ENCODE peak calls at places on chromosomes 1 and 21, in seven cellular contexts. One of them, this sample, is unnamed.
A peak's percentile ranks its signal among the peaks of the same experiment; 100 is the strongest.

GRCh38 chr1:15944308-15945010 is 31.4 kb downstream of the ZBTB17 start:
- DNase-seq in stimulated activated CD8-positive, alpha-beta memory T cell treated with anti-CD3 and anti-CD28 coated beads, Interleukin-2, amount 100 ng/mL, for 48 hours: no peak
- DNase-seq in Daoy: no peak
- DNase-seq in KBM-7: no peak
- DNase-seq in NCI-H1694 treated with DMSO at 0.1 percent for 48 hours: no peak
- DNase-seq in T-helper 2 cell: no peak
- DNase-seq in H9: no peak
- DNase-seq in this sample: no peak

GRCh38 chr1:220527279-220528048 is 472 bp upstream of the MARK1 start:
- DNase-seq in stimulated activated CD8-positive, alpha-beta memory T cell treated with anti-CD3 and anti-CD28 coated beads, Interleukin-2, amount 100 ng/mL, for 48 hours: no peak
- DNase-seq in Daoy: peak; percentile 46
- DNase-seq in KBM-7: no peak
- DNase-seq in NCI-H1694 treated with DMSO at 0.1 percent for 48 hours: peak; percentile 69
- DNase-seq in T-helper 2 cell: no peak
- DNase-seq in H9: peak; percentile 39
- DNase-seq in this sample: no peak

GRCh38 chr1:15852036-15852827 is 4.7 kb downstream of the SPEN start:
- DNase-seq in stimulated activated CD8-positive, alpha-beta memory T cell treated with anti-CD3 and anti-CD28 coated beads, Interleukin-2, amount 100 ng/mL, for 48 hours: no peak
- DNase-seq in Daoy: no peak
- DNase-seq in KBM-7: no peak
- DNase-seq in NCI-H1694 treated with DMSO at 0.1 percent for 48 hours: no peak
- DNase-seq in T-helper 2 cell: no peak
- DNase-seq in H9: no peak
- DNase-seq in this sample: no peak

GRCh38 chr1:245046764-245047163 is 108.0 kb upstream of the KIF26B start:
- DNase-seq in stimulated activated CD8-positive, alpha-beta memory T cell treated with anti-CD3 and anti-CD28 coated beads, Interleukin-2, amount 100 ng/mL, for 48 hours: no peak
- DNase-seq in Daoy: no peak
- DNase-seq in KBM-7: no peak
- DNase-seq in NCI-H1694 treated with DMSO at 0.1 percent for 48 hours: no peak
- DNase-seq in T-helper 2 cell: no peak
- DNase-seq in H9: peak; percentile 45
- DNase-seq in this sample: no peak

GRCh38 chr1:180778782-180779398 is 133.8 kb upstream of the KIAA1614 start:
- DNase-seq in stimulated activated CD8-positive, alpha-beta memory T cell treated with anti-CD3 and anti-CD28 coated beads, Interleukin-2, amount 100 ng/mL, for 48 hours: no peak
- DNase-seq in Daoy: peak; percentile 3
- DNase-seq in KBM-7: no peak
- DNase-seq in NCI-H1694 treated with DMSO at 0.1 percent for 48 hours: peak; percentile 21
- DNase-seq in T-helper 2 cell: no peak
- DNase-seq in H9: peak; percentile 33
- DNase-seq in this sample: no peak

GRCh38 chr1:102896286-102896685 is 212.0 kb downstream of the COL11A1 start:
- DNase-seq in stimulated activated CD8-positive, alpha-beta memory T cell treated with anti-CD3 and anti-CD28 coated beads, Interleukin-2, amount 100 ng/mL, for 48 hours: no peak
- DNase-seq in Daoy: no peak
- DNase-seq in KBM-7: no peak
- DNase-seq in NCI-H1694 treated with DMSO at 0.1 percent for 48 hours: no peak
- DNase-seq in T-helper 2 cell: no peak
- DNase-seq in H9: no peak
- DNase-seq in this sample: no peak

GRCh38 chr1:158087320-158087927 is 93.3 kb upstream of the CD1D start:
- DNase-seq in stimulated activated CD8-positive, alpha-beta memory T cell treated with anti-CD3 and anti-CD28 coated beads, Interleukin-2, amount 100 ng/mL, for 48 hours: peak; percentile 5
- DNase-seq in Daoy: peak; percentile 81
- DNase-seq in KBM-7: peak; percentile 85
- DNase-seq in NCI-H1694 treated with DMSO at 0.1 percent for 48 hours: peak; percentile 56
- DNase-seq in T-helper 2 cell: no peak
- DNase-seq in H9: peak; percentile 87
- DNase-seq in this sample: no peak

GRCh38 chr1:156386134-156386901 is 17.3 kb downstream of the RHBG start:
- DNase-seq in stimulated activated CD8-positive, alpha-beta memory T cell treated with anti-CD3 and anti-CD28 coated beads, Interleukin-2, amount 100 ng/mL, for 48 hours: no peak
- DNase-seq in Daoy: no peak
- DNase-seq in KBM-7: no peak
- DNase-seq in NCI-H1694 treated with DMSO at 0.1 percent for 48 hours: no peak
- DNase-seq in T-helper 2 cell: no peak
- DNase-seq in H9: no peak
- DNase-seq in this sample: no peak

GRCh38 chr1:90780981-90781380 is 63.9 kb upstream of the BARHL2 start:
- DNase-seq in stimulated activated CD8-positive, alpha-beta memory T cell treated with anti-CD3 and anti-CD28 coated beads, Interleukin-2, amount 100 ng/mL, for 48 hours: no peak
- DNase-seq in Daoy: no peak
- DNase-seq in KBM-7: no peak
- DNase-seq in NCI-H1694 treated with DMSO at 0.1 percent for 48 hours: no peak
- DNase-seq in T-helper 2 cell: no peak
- DNase-seq in H9: no peak
- DNase-seq in this sample: no peak

GRCh38 chr1:110235839-110236682 is 25.9 kb downstream of the KCNC4 start:
- DNase-seq in stimulated activated CD8-positive, alpha-beta memory T cell treated with anti-CD3 and anti-CD28 coated beads, Interleukin-2, amount 100 ng/mL, for 48 hours: peak; percentile 53
- DNase-seq in Daoy: peak; percentile 96
- DNase-seq in KBM-7: peak; percentile 17
- DNase-seq in NCI-H1694 treated with DMSO at 0.1 percent for 48 hours: no peak
- DNase-seq in T-helper 2 cell: no peak
- DNase-seq in H9: no peak
- DNase-seq in this sample: no peak

GRCh38 chr1:12028957-12029511 is 9.7 kb downstream of the MIIP start:
- DNase-seq in stimulated activated CD8-positive, alpha-beta memory T cell treated with anti-CD3 and anti-CD28 coated beads, Interleukin-2, amount 100 ng/mL, for 48 hours: no peak
- DNase-seq in Daoy: no peak
- DNase-seq in KBM-7: no peak
- DNase-seq in NCI-H1694 treated with DMSO at 0.1 percent for 48 hours: no peak
- DNase-seq in T-helper 2 cell: no peak
- DNase-seq in H9: no peak
- DNase-seq in this sample: no peak

GRCh38 chr1:21451212-21451611 is 11.3 kb downstream of the NBPF3 start:
- DNase-seq in stimulated activated CD8-positive, alpha-beta memory T cell treated with anti-CD3 and anti-CD28 coated beads, Interleukin-2, amount 100 ng/mL, for 48 hours: no peak
- DNase-seq in Daoy: no peak
- DNase-seq in KBM-7: no peak
- DNase-seq in NCI-H1694 treated with DMSO at 0.1 percent for 48 hours: no peak
- DNase-seq in T-helper 2 cell: no peak
- DNase-seq in H9: no peak
- DNase-seq in this sample: no peak

GRCh38 chr1:214039394-214040018 is 51.7 kb downstream of the PROX1 start:
- DNase-seq in stimulated activated CD8-positive, alpha-beta memory T cell treated with anti-CD3 and anti-CD28 coated beads, Interleukin-2, amount 100 ng/mL, for 48 hours: no peak
- DNase-seq in Daoy: no peak
- DNase-seq in KBM-7: no peak
- DNase-seq in NCI-H1694 treated with DMSO at 0.1 percent for 48 hours: no peak
- DNase-seq in T-helper 2 cell: no peak
- DNase-seq in H9: no peak
- DNase-seq in this sample: no peak

GRCh38 chr1:2908081-2908480 is 106.6 kb upstream of the TTC34 start:
- DNase-seq in stimulated activated CD8-positive, alpha-beta memory T cell treated with anti-CD3 and anti-CD28 coated beads, Interleukin-2, amount 100 ng/mL, for 48 hours: no peak
- DNase-seq in Daoy: no peak
- DNase-seq in KBM-7: no peak
- DNase-seq in NCI-H1694 treated with DMSO at 0.1 percent for 48 hours: no peak
- DNase-seq in T-helper 2 cell: no peak
- DNase-seq in H9: no peak
- DNase-seq in this sample: no peak

GRCh38 chr1:44609412-44609767 is 64.9 kb downstream of the TMEM53 start:
- DNase-seq in stimulated activated CD8-positive, alpha-beta memory T cell treated with anti-CD3 and anti-CD28 coated beads, Interleukin-2, amount 100 ng/mL, for 48 hours: no peak
- DNase-seq in Daoy: peak; percentile 59
- DNase-seq in KBM-7: peak; percentile 41
- DNase-seq in NCI-H1694 treated with DMSO at 0.1 percent for 48 hours: peak; percentile 38
- DNase-seq in T-helper 2 cell: no peak
- DNase-seq in H9: peak; percentile 88
- DNase-seq in this sample: peak; percentile 6

GRCh38 chr1:206538901-206539655 is 31.7 kb downstream of the RASSF5 start:
- DNase-seq in stimulated activated CD8-positive, alpha-beta memory T cell treated with anti-CD3 and anti-CD28 coated beads, Interleukin-2, amount 100 ng/mL, for 48 hours: no peak
- DNase-seq in Daoy: no peak
- DNase-seq in KBM-7: no peak
- DNase-seq in NCI-H1694 treated with DMSO at 0.1 percent for 48 hours: no peak
- DNase-seq in T-helper 2 cell: no peak
- DNase-seq in H9: no peak
- DNase-seq in this sample: no peak

GRCh38 chr21:15221799-15222386 is 157.1 kb upstream of the NRIP1 start:
- DNase-seq in stimulated activated CD8-positive, alpha-beta memory T cell treated with anti-CD3 and anti-CD28 coated beads, Interleukin-2, amount 100 ng/mL, for 48 hours: no peak
- DNase-seq in Daoy: peak; percentile 51
- DNase-seq in KBM-7: peak; percentile 35
- DNase-seq in NCI-H1694 treated with DMSO at 0.1 percent for 48 hours: no peak
- DNase-seq in T-helper 2 cell: no peak
- DNase-seq in H9: peak; percentile 85
- DNase-seq in this sample: no peak

GRCh38 chr1:155018617-155019348 is 14.8 kb downstream of the DCST2 start:
- DNase-seq in stimulated activated CD8-positive, alpha-beta memory T cell treated with anti-CD3 and anti-CD28 coated beads, Interleukin-2, amount 100 ng/mL, for 48 hours: no peak
- DNase-seq in Daoy: no peak
- DNase-seq in KBM-7: no peak
- DNase-seq in NCI-H1694 treated with DMSO at 0.1 percent for 48 hours: no peak
- DNase-seq in T-helper 2 cell: no peak
- DNase-seq in H9: no peak
- DNase-seq in this sample: no peak

GRCh38 chr1:975896-976683 is 5.8 kb downstream of the PERM1 start:
- DNase-seq in stimulated activated CD8-positive, alpha-beta memory T cell treated with anti-CD3 and anti-CD28 coated beads, Interleukin-2, amount 100 ng/mL, for 48 hours: peak; percentile 48
- DNase-seq in Daoy: peak; percentile 88
- DNase-seq in KBM-7: peak; percentile 78
- DNase-seq in NCI-H1694 treated with DMSO at 0.1 percent for 48 hours: no peak
- DNase-seq in T-helper 2 cell: no peak
- DNase-seq in H9: peak; percentile 93
- DNase-seq in this sample: peak; percentile 43

GRCh38 chr1:201468501-201468843 is 516 bp downstream of the PHLDA3 start:
- DNase-seq in stimulated activated CD8-positive, alpha-beta memory T cell treated with anti-CD3 and anti-CD28 coated beads, Interleukin-2, amount 100 ng/mL, for 48 hours: no peak
- DNase-seq in Daoy: peak; percentile 57
- DNase-seq in KBM-7: no peak
- DNase-seq in NCI-H1694 treated with DMSO at 0.1 percent for 48 hours: no peak
- DNase-seq in T-helper 2 cell: no peak
- DNase-seq in H9: no peak
- DNase-seq in this sample: no peak

GRCh38 chr1:43449708-43450069 is 4.0 kb downstream of the HYI start:
- DNase-seq in stimulated activated CD8-positive, alpha-beta memory T cell treated with anti-CD3 and anti-CD28 coated beads, Interleukin-2, amount 100 ng/mL, for 48 hours: no peak
- DNase-seq in Daoy: no peak
- DNase-seq in KBM-7: no peak
- DNase-seq in NCI-H1694 treated with DMSO at 0.1 percent for 48 hours: no peak
- DNase-seq in T-helper 2 cell: no peak
- DNase-seq in H9: peak; percentile 9
- DNase-seq in this sample: no peak

GRCh38 chr1:231493421-231494185 is 34.9 kb upstream of the TSNAX start:
- DNase-seq in stimulated activated CD8-positive, alpha-beta memory T cell treated with anti-CD3 and anti-CD28 coated beads, Interleukin-2, amount 100 ng/mL, for 48 hours: no peak
- DNase-seq in Daoy: peak; percentile 35
- DNase-seq in KBM-7: peak; percentile 60
- DNase-seq in NCI-H1694 treated with DMSO at 0.1 percent for 48 hours: no peak
- DNase-seq in T-helper 2 cell: no peak
- DNase-seq in H9: no peak
- DNase-seq in this sample: no peak

GRCh38 chr1:85569122-85569521 is 11.4 kb upstream of the CCN1 start:
- DNase-seq in stimulated activated CD8-positive, alpha-beta memory T cell treated with anti-CD3 and anti-CD28 coated beads, Interleukin-2, amount 100 ng/mL, for 48 hours: no peak
- DNase-seq in Daoy: peak; percentile 76
- DNase-seq in KBM-7: no peak
- DNase-seq in NCI-H1694 treated with DMSO at 0.1 percent for 48 hours: no peak
- DNase-seq in T-helper 2 cell: no peak
- DNase-seq in H9: no peak
- DNase-seq in this sample: no peak

GRCh38 chr1:31639543-31639942 is 5.1 kb downstream of the PEF1 start:
- DNase-seq in stimulated activated CD8-positive, alpha-beta memory T cell treated with anti-CD3 and anti-CD28 coated beads, Interleukin-2, amount 100 ng/mL, for 48 hours: no peak
- DNase-seq in Daoy: no peak
- DNase-seq in KBM-7: no peak
- DNase-seq in NCI-H1694 treated with DMSO at 0.1 percent for 48 hours: no peak
- DNase-seq in T-helper 2 cell: no peak
- DNase-seq in H9: no peak
- DNase-seq in this sample: no peak

GRCh38 chr1:151511636-151512215 is 539 bp downstream of the CGN start:
- DNase-seq in stimulated activated CD8-positive, alpha-beta memory T cell treated with anti-CD3 and anti-CD28 coated beads, Interleukin-2, amount 100 ng/mL, for 48 hours: peak; percentile 9
- DNase-seq in Daoy: peak; percentile 55
- DNase-seq in KBM-7: peak; percentile 29
- DNase-seq in NCI-H1694 treated with DMSO at 0.1 percent for 48 hours: no peak
- DNase-seq in T-helper 2 cell: peak; percentile 10
- DNase-seq in H9: peak; percentile 73
- DNase-seq in this sample: no peak

GRCh38 chr1:8395433-8395866 is 77.5 kb downstream of the SLC45A1 start:
- DNase-seq in stimulated activated CD8-positive, alpha-beta memory T cell treated with anti-CD3 and anti-CD28 coated beads, Interleukin-2, amount 100 ng/mL, for 48 hours: no peak
- DNase-seq in Daoy: peak; percentile 59
- DNase-seq in KBM-7: peak; percentile 85
- DNase-seq in NCI-H1694 treated with DMSO at 0.1 percent for 48 hours: no peak
- DNase-seq in T-helper 2 cell: no peak
- DNase-seq in H9: no peak
- DNase-seq in this sample: no peak

GRCh38 chr1:174060090-174060489 is 37.9 kb upstream of the RC3H1 start:
- DNase-seq in stimulated activated CD8-positive, alpha-beta memory T cell treated with anti-CD3 and anti-CD28 coated beads, Interleukin-2, amount 100 ng/mL, for 48 hours: no peak
- DNase-seq in Daoy: peak; percentile 11
- DNase-seq in KBM-7: no peak
- DNase-seq in NCI-H1694 treated with DMSO at 0.1 percent for 48 hours: no peak
- DNase-seq in T-helper 2 cell: no peak
- DNase-seq in H9: no peak
- DNase-seq in this sample: no peak

GRCh38 chr1:45386219-45386618 is 46.0 kb upstream of the MUTYH start:
- DNase-seq in stimulated activated CD8-positive, alpha-beta memory T cell treated with anti-CD3 and anti-CD28 coated beads, Interleukin-2, amount 100 ng/mL, for 48 hours: no peak
- DNase-seq in Daoy: no peak
- DNase-seq in KBM-7: no peak
- DNase-seq in NCI-H1694 treated with DMSO at 0.1 percent for 48 hours: no peak
- DNase-seq in T-helper 2 cell: no peak
- DNase-seq in H9: no peak
- DNase-seq in this sample: no peak

GRCh38 chr1:223844521-223844961 is 1.2 kb downstream of the TP53BP2 start:
- DNase-seq in stimulated activated CD8-positive, alpha-beta memory T cell treated with anti-CD3 and anti-CD28 coated beads, Interleukin-2, amount 100 ng/mL, for 48 hours: peak; percentile 59
- DNase-seq in Daoy: no peak
- DNase-seq in KBM-7: no peak
- DNase-seq in NCI-H1694 treated with DMSO at 0.1 percent for 48 hours: no peak
- DNase-seq in T-helper 2 cell: no peak
- DNase-seq in H9: no peak
- DNase-seq in this sample: no peak

GRCh38 chr1:26874896-26875295 is 11.9 kb downstream of the SFN start:
- DNase-seq in stimulated activated CD8-positive, alpha-beta memory T cell treated with anti-CD3 and anti-CD28 coated beads, Interleukin-2, amount 100 ng/mL, for 48 hours: no peak
- DNase-seq in Daoy: no peak
- DNase-seq in KBM-7: no peak
- DNase-seq in NCI-H1694 treated with DMSO at 0.1 percent for 48 hours: no peak
- DNase-seq in T-helper 2 cell: no peak
- DNase-seq in H9: no peak
- DNase-seq in this sample: no peak

GRCh38 chr1:85366391-85366790 is 90.0 kb upstream of the BCL10 start:
- DNase-seq in stimulated activated CD8-positive, alpha-beta memory T cell treated with anti-CD3 and anti-CD28 coated beads, Interleukin-2, amount 100 ng/mL, for 48 hours: no peak
- DNase-seq in Daoy: peak; percentile 57
- DNase-seq in KBM-7: no peak
- DNase-seq in NCI-H1694 treated with DMSO at 0.1 percent for 48 hours: no peak
- DNase-seq in T-helper 2 cell: no peak
- DNase-seq in H9: no peak
- DNase-seq in this sample: no peak

GRCh38 chr21:34952701-34953100 is 96.4 kb downstream of the RUNX1 start:
- DNase-seq in stimulated activated CD8-positive, alpha-beta memory T cell treated with anti-CD3 and anti-CD28 coated beads, Interleukin-2, amount 100 ng/mL, for 48 hours: no peak
- DNase-seq in Daoy: peak; percentile 24
- DNase-seq in KBM-7: no peak
- DNase-seq in NCI-H1694 treated with DMSO at 0.1 percent for 48 hours: no peak
- DNase-seq in T-helper 2 cell: no peak
- DNase-seq in H9: no peak
- DNase-seq in this sample: no peak

GRCh38 chr21:20822559-20823133 is 175.6 kb upstream of the NCAM2 start:
- DNase-seq in stimulated activated CD8-positive, alpha-beta memory T cell treated with anti-CD3 and anti-CD28 coated beads, Interleukin-2, amount 100 ng/mL, for 48 hours: no peak
- DNase-seq in Daoy: peak; percentile 1
- DNase-seq in KBM-7: no peak
- DNase-seq in NCI-H1694 treated with DMSO at 0.1 percent for 48 hours: no peak
- DNase-seq in T-helper 2 cell: no peak
- DNase-seq in H9: no peak
- DNase-seq in this sample: no peak

GRCh38 chr1:89912073-89912472 is 82.8 kb upstream of the ZNF326 start:
- DNase-seq in stimulated activated CD8-positive, alpha-beta memory T cell treated with anti-CD3 and anti-CD28 coated beads, Interleukin-2, amount 100 ng/mL, for 48 hours: no peak
- DNase-seq in Daoy: no peak
- DNase-seq in KBM-7: no peak
- DNase-seq in NCI-H1694 treated with DMSO at 0.1 percent for 48 hours: no peak
- DNase-seq in T-helper 2 cell: no peak
- DNase-seq in H9: no peak
- DNase-seq in this sample: no peak

GRCh38 chr1:151060241-151061011 is at the start of gene MLLT11:
- DNase-seq in stimulated activated CD8-positive, alpha-beta memory T cell treated with anti-CD3 and anti-CD28 coated beads, Interleukin-2, amount 100 ng/mL, for 48 hours: no peak
- DNase-seq in Daoy: peak; percentile 87
- DNase-seq in KBM-7: peak; percentile 61
- DNase-seq in NCI-H1694 treated with DMSO at 0.1 percent for 48 hours: peak; percentile 90
- DNase-seq in T-helper 2 cell: no peak
- DNase-seq in H9: peak; percentile 89
- DNase-seq in this sample: no peak

GRCh38 chr1:57325117-57325516 is 98.7 kb downstream of the DAB1 start:
- DNase-seq in stimulated activated CD8-positive, alpha-beta memory T cell treated with anti-CD3 and anti-CD28 coated beads, Interleukin-2, amount 100 ng/mL, for 48 hours: no peak
- DNase-seq in Daoy: no peak
- DNase-seq in KBM-7: no peak
- DNase-seq in NCI-H1694 treated with DMSO at 0.1 percent for 48 hours: no peak
- DNase-seq in T-helper 2 cell: no peak
- DNase-seq in H9: no peak
- DNase-seq in this sample: no peak

This sample was measured in CD4-positive, alpha-beta T cell.